ENCODE peak calls at places on chromosomes 4 and X, in nine cellular contexts. L, B, O, G, A, R, C, Y and U are unnamed samples.

GRCh38 chr4:61911313-61911756 is 711.2 kb downstream of the ADGRL3 start:
- DNase-seq in A (no peak), L (no peak), R (no peak), B (peak; percentile 11), O (no peak), G (no peak), Y (no peak), C (no peak), U (no peak)

GRCh38 chr4:150297861-150298474 is 219.7 kb downstream of the DCLK2 start:
- DNase-seq in O (no peak), G (no peak), C (peak; percentile 48), R (peak; percentile 21), B (peak; percentile 53), Y (peak; percentile 27), A (no peak), L (no peak), U (no peak)

GRCh38 chrX:135295238-135295943 is 13.9 kb upstream of the ETDC start:
- DNase-seq in C (peak; percentile 4), G (peak; percentile 22), L (no peak), B (peak; percentile 51), A (peak; percentile 50), R (peak; percentile 54), O (peak; percentile 50), Y (no peak), U (peak; percentile 15)

GRCh38 chrX:110026099-110026844 is 23.4 kb downstream of the TMEM164 start:
- DNase-seq in C (no peak), G (no peak), B (peak; percentile 71), R (no peak), O (no peak), L (no peak), Y (no peak), A (no peak), U (no peak)

GRCh38 chr4:3497554-3498389 is 34.5 kb downstream of the LRPAP1 start:
- DNase-seq in R (no peak), B (no peak), A (no peak), G (no peak), Y (no peak), L (no peak), O (no peak), C (no peak), U (no peak)

GRCh38 chrX:51459125-51459524 is 37.3 kb downstream of the NUDT11 start:
- DNase-seq in R (no peak), Y (no peak), L (no peak), G (no peak), O (no peak), B (peak; percentile 4), A (no peak), C (no peak), U (no peak)

GRCh38 chr4:2066011-2066551 is 7.0 kb downstream of the NAT8L start:
- DNase-seq in O (peak; percentile 18), G (no peak), A (no peak), B (no peak), R (no peak), L (peak; percentile 7), Y (no peak), C (no peak), U (no peak)

GRCh38 chr4:77854431-77855111 is 8.1 kb upstream of the MRPL1 start:
- DNase-seq in C (no peak), R (peak; percentile 26), A (no peak), L (no peak), G (no peak), O (no peak), B (no peak), Y (no peak), U (no peak)

GRCh38 chr4:176286728-176287127 is 17.7 kb upstream of the ASB5 start:
- DNase-seq in O (no peak), C (no peak), A (no peak), R (no peak), G (no peak), B (no peak), Y (no peak), L (no peak), U (no peak)

GRCh38 chrX:9845574-9845948 is 59.3 kb downstream of the SHROOM2 start:
- DNase-seq in Y (no peak), G (no peak), B (no peak), R (no peak), A (no peak), L (no peak), O (no peak), C (no peak), U (no peak)

GRCh38 chr4:57249083-57249482 is 138.9 kb upstream of the IGFBP7 start:
- DNase-seq in L (no peak), R (no peak), C (no peak), G (no peak), Y (no peak), A (no peak), B (peak; percentile 86), O (no peak), U (no peak)

GRCh38 chr4:40506066-40506465 is 123.6 kb downstream of the RBM47 start:
- DNase-seq in B (no peak), O (no peak), R (no peak), L (peak; percentile 44), C (no peak), Y (no peak), A (no peak), G (no peak), U (no peak)

GRCh38 chrX:57607295-57608187 is 15.7 kb downstream of the ZXDB start:
- DNase-seq in O (no peak), Y (no peak), C (no peak), R (no peak), B (no peak), L (no peak), A (no peak), G (no peak), U (no peak)

GRCh38 chr4:152408514-152409327 is 127.2 kb downstream of the FBXW7 start:
- DNase-seq in R (peak; percentile 42), G (no peak), O (no peak), C (no peak), A (no peak), Y (no peak), L (no peak), B (peak; percentile 15), U (no peak)

GRCh38 chrX:146355440-146355839 is 454.1 kb upstream of the CXorf51B start:
- DNase-seq in C (no peak), L (no peak), B (no peak), R (no peak), O (no peak), A (no peak), Y (no peak), G (no peak), U (no peak)

GRCh38 chr4:172996571-172997216 is 171.9 kb upstream of the GALNT7 start:
- DNase-seq in O (no peak), C (peak; percentile 84), R (no peak), G (no peak), A (no peak), B (peak; percentile 89), L (no peak), Y (no peak), U (no peak)

GRCh38 chr4:111018231-111018630 is 395.4 kb upstream of the PITX2 start:
- DNase-seq in Y (no peak), B (no peak), R (no peak), C (no peak), A (no peak), L (no peak), O (no peak), G (no peak), U (no peak)

GRCh38 chr4:6200011-6200921 is at the start of gene JAKMIP1:
- DNase-seq in R (peak; percentile 94), A (peak; percentile 87), C (no peak), G (peak; percentile 70), O (peak; percentile 71), Y (peak; percentile 3), L (peak; percentile 84), B (peak; percentile 65), U (peak; percentile 83)

GRCh38 chrX:48996969-48997368 is 5.1 kb downstream of the GRIPAP1 start:
- DNase-seq in L (no peak), B (no peak), O (no peak), A (no peak), Y (no peak), G (no peak), R (no peak), C (no peak), U (no peak)

GRCh38 chr4:24674279-24674678 is 89.9 kb upstream of the DHX15 start:
- DNase-seq in Y (no peak), G (no peak), C (no peak), R (no peak), A (no peak), O (no peak), B (no peak), L (no peak), U (no peak)

GRCh38 chr4:53929955-53930798 is 134.2 kb downstream of the CHIC2 start:
- DNase-seq in G (peak; percentile 8), R (peak; percentile 45), Y (peak; percentile 84), O (peak; percentile 80), A (peak; percentile 3), L (peak; percentile 58), C (peak; percentile 84), B (peak; percentile 89), U (peak; percentile 28)

GRCh38 chr4:8493484-8493883 is 52.9 kb downstream of the TRMT44 start:
- DNase-seq in R (no peak), G (no peak), Y (no peak), B (no peak), L (no peak), O (no peak), C (no peak), A (no peak), U (no peak)